ENCODE peak calls at places on chromosomes 6 and 20, in eight cellular contexts. X, Q, I, V, B, Z, K and F are unnamed samples.

GRCh38 chr20:22339091-22339881 is 245.1 kb downstream of the FOXA2 start:
- DNase-seq in X (peak), Q (peak), I (peak), V (no peak), B (peak), Z (peak), K (peak), F (peak)

GRCh38 chr6:161694995-161695394 is 421.1 kb upstream of the AGPAT4 start:
- DNase-seq in X (peak), Q (no peak), I (peak), V (no peak), B (no peak), Z (no peak), K (no peak), F (no peak)

GRCh38 chr20:9409981-9410380 is 104.4 kb upstream of the LAMP5 start:
- DNase-seq in X (no peak), Q (no peak), I (no peak), V (no peak), B (no peak), Z (peak), K (peak), F (peak)

GRCh38 chr6:167538746-167539145 is 213.9 kb downstream of the TTLL2 start:
- DNase-seq in X (no peak), Q (no peak), I (no peak), V (no peak), B (no peak), Z (no peak), K (no peak), F (no peak)

GRCh38 chr6:32163559-32164258 is 686 bp upstream of the EGFL8 start:
- DNase-seq in X (no peak), Q (no peak), I (no peak), V (no peak), B (no peak), Z (no peak), K (no peak), F (no peak)

GRCh38 chr20:38187512-38187911 is 22.4 kb upstream of the TGM2 start:
- DNase-seq in X (peak), Q (no peak), I (no peak), V (no peak), B (no peak), Z (no peak), K (no peak), F (no peak)

GRCh38 chr6:45156075-45156474 is 172.1 kb upstream of the RUNX2 start:
- DNase-seq in X (no peak), Q (no peak), I (no peak), V (no peak), B (peak), Z (no peak), K (no peak), F (no peak)

GRCh38 chr6:166904101-166904746 is 52.1 kb downstream of the RNASET2 start:
- DNase-seq in X (peak), Q (no peak), I (no peak), V (no peak), B (no peak), Z (peak), K (no peak), F (peak)

GRCh38 chr6:150587637-150588036 is 12.0 kb upstream of the PLEKHG1 start:
- DNase-seq in X (no peak), Q (no peak), I (no peak), V (no peak), B (no peak), Z (no peak), K (no peak), F (no peak)

GRCh38 chr6:147246853-147247635 is 42.8 kb downstream of the STXBP5 start:
- DNase-seq in X (no peak), Q (no peak), I (no peak), V (no peak), B (no peak), Z (no peak), K (no peak), F (no peak)

GRCh38 chr6:23537828-23538227 is 588.2 kb upstream of the NRSN1 start:
- DNase-seq in X (no peak), Q (no peak), I (no peak), V (no peak), B (no peak), Z (no peak), K (no peak), F (no peak)

GRCh38 chr6:31321005-31321707 is 35.8 kb downstream of the HLA-B start:
- DNase-seq in X (no peak), Q (no peak), I (no peak), V (no peak), B (no peak), Z (no peak), K (no peak), F (no peak)

GRCh38 chr6:89952696-89953095 is 58.4 kb downstream of the GJA10 start:
- DNase-seq in X (no peak), Q (no peak), I (no peak), V (no peak), B (peak), Z (peak), K (peak), F (no peak)

GRCh38 chr6:111614833-111615582 is 9.3 kb upstream of the TRAF3IP2 start:
- DNase-seq in X (peak), Q (no peak), I (peak), V (no peak), B (no peak), Z (peak), K (no peak), F (no peak)

GRCh38 chr6:16003197-16003491 is 125.7 kb upstream of the MYLIP start:
- DNase-seq in X (no peak), Q (no peak), I (no peak), V (no peak), B (no peak), Z (no peak), K (no peak), F (no peak)

GRCh38 chr6:336159-337114 is 44.1 kb downstream of the DUSP22 start:
- DNase-seq in X (no peak), Q (no peak), I (no peak), V (no peak), B (no peak), Z (peak), K (no peak), F (no peak)

GRCh38 chr6:39304951-39305350 is 9.3 kb downstream of the KCNK17 start:
- DNase-seq in X (no peak), Q (no peak), I (no peak), V (no peak), B (no peak), Z (no peak), K (no peak), F (no peak)

GRCh38 chr6:158232445-158233213 is 64.5 kb downstream of the GTF2H5 start:
- DNase-seq in X (peak), Q (peak), I (peak), V (peak), B (peak), Z (peak), K (peak), F (peak)

GRCh38 chr6:90646936-90647335 is 60.1 kb upstream of the MAP3K7 start:
- DNase-seq in X (no peak), Q (no peak), I (no peak), V (no peak), B (no peak), Z (no peak), K (no peak), F (peak)

GRCh38 chr6:211856-212497 is 80.3 kb upstream of the DUSP22 start:
- DNase-seq in X (no peak), Q (no peak), I (no peak), V (no peak), B (no peak), Z (no peak), K (no peak), F (no peak)